ENCODE peak calls at places on chromosomes 4 and X, in six cellular contexts. J, T, E, H, O and W are unnamed samples. For H3K4me1, the result is how much of the 10 kb centered on the place peaks cover.

GRCh38 chr4:31518796-31519250 is 798.7 kb downstream of the PCDH7 start:
- DNase-seq in J (no peak), T (peak), O (no peak), E (no peak), H (no peak), W (no peak)

GRCh38 chr4:119671205-119671604 is 42.6 kb upstream of the PDE5A start:
- DNase-seq in T (no peak), E (no peak), O (no peak), H (no peak), J (no peak), W (no peak)

GRCh38 chr4:87171944-87172343 is 48.5 kb downstream of the KLHL8 start:
- DNase-seq in O (no peak), J (no peak), E (no peak), T (no peak), H (no peak), W (no peak)

GRCh38 chrX:110964761-110965160 is 131.2 kb upstream of the PAK3 start:
- DNase-seq in E (no peak), T (no peak), H (no peak), J (no peak), O (no peak), W (no peak)

GRCh38 chr4:157818946-157819692 is 353.7 kb downstream of the GASK1B start:
- DNase-seq in H (no peak), J (peak), O (no peak), T (no peak), E (no peak), W (peak)

GRCh38 chr4:169620846-169621228 is 459 bp downstream of the CLCN3 start:
- DNase-seq in T (peak), E (no peak), J (no peak), O (no peak), H (no peak), W (no peak)

GRCh38 chr4:92969650-92970370 is 666.0 kb downstream of the GRID2 start:
- DNase-seq in T (peak), J (no peak), H (no peak), E (no peak), O (no peak), W (no peak)

GRCh38 chr4:81594495-81595169 is 122.9 kb upstream of the RASGEF1B start:
- DNase-seq in T (no peak), H (no peak), E (no peak), J (no peak), O (no peak), W (no peak)

GRCh38 chr4:1183985-1184773 is 11.8 kb upstream of the SPON2 start:
- DNase-seq in O (no peak), H (no peak), E (peak), T (no peak), J (no peak), W (no peak)

GRCh38 chr4:181701911-181702310 is 541.3 kb upstream of the TENM3 start:
- DNase-seq in O (no peak), T (no peak), E (no peak), H (no peak), J (no peak), W (no peak)

GRCh38 chr4:183097251-183098079 is 1.6 kb upstream of the WWC2 start:
- DNase-seq in J (peak), E (peak), H (peak), T (no peak), O (no peak), W (peak)

GRCh38 chrX:57044226-57044625 is 48.9 kb upstream of the SPIN3 start:
- DNase-seq in J (no peak), T (no peak), E (no peak), O (no peak), H (no peak), W (no peak)

DNA sequence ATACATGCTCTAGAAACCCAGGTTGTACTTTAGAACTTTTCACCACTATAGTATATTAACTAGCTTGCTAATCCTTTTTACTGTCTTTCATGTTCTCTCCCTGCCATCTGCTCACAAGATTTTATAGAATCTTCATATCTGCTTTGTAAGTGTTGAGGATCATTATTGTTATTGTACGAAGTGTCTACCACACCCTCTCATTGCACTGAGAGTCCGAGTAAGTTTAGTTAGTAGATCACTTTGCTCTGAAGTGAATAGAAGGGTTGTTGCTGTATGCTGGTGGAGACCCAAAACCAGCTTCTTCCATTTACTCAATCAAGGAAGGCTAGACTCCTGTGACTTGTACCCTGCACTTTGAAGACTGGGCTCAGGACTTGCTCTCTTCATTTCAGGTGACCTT is 17.1 kb downstream of the GAB1 start:
- DNase-seq in O (no peak), E (no peak), T (no peak), H (no peak), J (no peak), W (no peak)
- H3K4me1 ChIP-seq in O (half or more), E (half or more), T (under half), H (half or more), J (half or more), W (half or more)

DNA sequence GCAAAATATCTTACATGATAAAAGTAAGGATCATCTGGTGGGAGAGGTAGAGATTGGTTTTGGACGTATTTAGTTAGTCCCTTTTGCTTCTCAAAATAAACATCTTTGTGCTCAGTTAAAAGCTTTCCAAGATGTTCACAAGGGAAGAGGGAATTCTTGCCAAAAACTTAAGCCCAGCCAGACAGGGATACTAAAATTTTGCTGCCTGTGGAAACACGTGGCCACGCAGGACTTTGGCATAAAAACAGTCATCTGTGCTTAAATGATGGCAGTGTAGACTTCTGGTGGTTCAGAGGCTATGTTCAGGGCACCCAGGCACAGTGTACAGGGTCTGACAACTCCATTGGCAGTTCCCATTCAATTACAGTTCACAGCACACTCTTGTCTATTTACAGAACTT is 93.2 kb upstream of the JADE1 start:
- DNase-seq in J (no peak), O (no peak), H (no peak), T (no peak), E (no peak), W (no peak)
- H3K27ac ChIP-seq in J (no peak), O (peak), H (no peak), T (no peak), E (no peak), W (no peak)

GRCh38 chr4:139015269-139015947 is at the start of gene NOCT:
- DNase-seq in T (peak), H (peak), O (peak), E (peak), J (peak), W (peak)
- TF ChIP-seq CTCF in T (no peak), H (no peak), O (peak), E (peak), J (peak), W (peak)

DNA sequence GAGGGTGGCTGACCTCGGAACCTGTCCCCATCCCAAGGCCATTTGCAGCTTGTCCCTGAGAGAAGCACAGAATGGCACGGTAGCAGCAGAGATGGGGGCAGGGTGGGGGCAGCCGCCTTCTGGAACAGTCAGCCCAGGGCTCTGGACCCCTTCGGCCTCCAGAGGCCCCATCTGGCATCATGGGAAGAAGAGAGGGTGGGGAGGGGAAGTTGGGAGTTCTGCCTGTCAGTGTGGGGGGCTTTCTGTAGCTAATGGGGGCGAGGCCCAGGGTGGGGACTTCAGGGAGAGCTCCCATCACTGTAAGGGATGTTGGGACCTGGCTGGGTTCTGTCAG is 62.9 kb upstream of the ADRA2C start:
- DNase-seq in J (peak), E (no peak), T (no peak), H (no peak), O (no peak), W (peak)
- H3K4me1 ChIP-seq in J (under half), E (under half), T (under half), H (under half), O (half or more), W (under half)

GRCh38 chr4:123833156-123833555 is 436.6 kb downstream of the SPRY1 start:
- DNase-seq in E (no peak), O (no peak), T (no peak), J (no peak), H (no peak), W (no peak)

GRCh38 chr4:123826896-123827295 is 430.3 kb downstream of the SPRY1 start:
- DNase-seq in H (no peak), O (no peak), E (no peak), J (no peak), T (no peak), W (no peak)

GRCh38 chr4:123832173-123833026 is 435.8 kb downstream of the SPRY1 start:
- DNase-seq in O (peak), J (no peak), T (no peak), E (no peak), H (no peak), W (no peak)

GRCh38 chr4:123827511-123827910 is 430.9 kb downstream of the SPRY1 start:
- DNase-seq in J (no peak), T (no peak), H (no peak), O (no peak), E (no peak), W (no peak)

GRCh38 chr4:123830920-123831319 is 434.3 kb downstream of the SPRY1 start:
- DNase-seq in E (no peak), J (no peak), H (no peak), T (no peak), O (no peak), W (no peak)
- H3K27ac ChIP-seq in E (peak), J (peak), H (no peak), T (no peak), O (no peak), W (no peak)

GRCh38 chr4:15965325-15965724 is 2.4 kb upstream of the FGFBP2 start:
- DNase-seq in O (no peak), H (no peak), E (no peak), T (no peak), J (no peak), W (no peak)

GRCh38 chr4:15963568-15963967 is 593 bp upstream of the FGFBP2 start:
- DNase-seq in H (no peak), J (peak), T (no peak), E (peak), O (no peak), W (no peak)

GRCh38 chr4:15963001-15963451 is at the start of gene FGFBP2:
- DNase-seq in T (peak), O (no peak), J (peak), H (peak), E (peak), W (no peak)

GRCh38 chr4:15961778-15962510 is 1.0 kb downstream of the FGFBP2 start:
- DNase-seq in T (no peak), E (no peak), H (no peak), O (no peak), J (no peak), W (no peak)

DNA sequence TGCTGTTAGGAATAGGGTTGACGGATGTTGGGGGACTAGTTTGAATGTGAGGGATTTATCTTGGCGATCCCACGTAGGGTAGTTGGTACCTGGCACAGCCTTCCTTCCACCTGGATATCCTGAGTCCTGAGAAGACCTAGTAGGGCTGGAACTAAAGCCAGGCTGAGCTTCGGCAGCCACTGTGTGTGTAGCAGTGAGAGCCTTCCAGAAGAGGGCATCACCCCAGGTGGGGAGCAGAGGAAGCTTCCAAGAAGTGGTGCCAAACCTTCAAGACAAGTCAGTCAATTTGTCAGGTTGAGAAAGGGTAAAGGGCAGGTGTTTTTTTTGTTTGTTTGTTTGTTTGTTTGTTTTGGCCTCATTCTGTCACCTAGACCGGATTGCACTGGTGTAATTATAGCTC is 1.2 kb upstream of the FGFBP2 start:
- DNase-seq in H (no peak), J (no peak), O (no peak), E (no peak), T (no peak), W (no peak)
- TF ChIP-seq CTCF in H (no peak), J (no peak), O (no peak), E (no peak), T (peak), W (no peak)

GRCh38 chr4:38014421-38014852 is 54.2 kb downstream of the PTTG2 start:
- DNase-seq in J (no peak), E (no peak), O (no peak), T (no peak), H (no peak), W (peak)
- H3K4me1 ChIP-seq in J (under half), E (under half), O (under half), T (under half), H (half or more), W (under half)

DNA sequence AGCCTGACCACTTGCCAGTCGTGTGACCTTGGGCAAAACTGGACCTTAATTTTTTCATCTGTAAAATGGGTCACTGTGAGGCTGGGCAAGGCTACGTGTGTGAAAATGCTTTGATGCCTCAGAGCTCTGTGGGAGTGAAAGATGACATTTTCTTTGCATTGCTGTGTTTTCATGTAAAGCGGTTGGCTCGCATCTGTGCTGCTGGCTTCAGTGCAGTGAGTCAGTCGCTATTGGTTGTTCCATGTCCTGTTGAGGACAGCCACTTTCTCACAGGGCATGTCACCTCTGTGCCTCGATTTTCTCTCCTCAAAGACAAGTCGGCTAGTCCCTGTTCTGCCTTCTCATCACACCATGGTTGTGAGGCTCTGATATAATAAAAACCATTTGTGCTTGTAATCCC is 4.4 kb downstream of the MTMR1 start:
- DNase-seq in O (no peak), T (no peak), J (no peak), E (no peak), H (no peak), W (no peak)
- H3K27ac ChIP-seq in O (no peak), T (no peak), J (no peak), E (peak), H (no peak), W (no peak)